ENCODE peak calls at places on chromosomes 7 and 10, in six cellular contexts. One of them, this sample, is unnamed.

GRCh38 chr7:12389089-12389700 is 14.5 kb downstream of the VWDE start:
- DNase-seq in HCT116: peak
- DNase-seq in EH: peak
- DNase-seq in mucosa of gallbladder: peak
- DNase-seq in aorta: no peak
- DNase-seq in H7: peak
- DNase-seq in this sample: peak

GRCh38 chr10:5890519-5890878 is 456 bp downstream of the FBH1 start:
- DNase-seq in HCT116: no peak
- DNase-seq in EH: peak
- DNase-seq in mucosa of gallbladder: no peak
- DNase-seq in aorta: peak
- DNase-seq in H7: no peak
- DNase-seq in this sample: peak

GRCh38 chr7:28292826-28293528 is 112.4 kb upstream of the JAZF1 start:
- DNase-seq in HCT116: no peak
- DNase-seq in EH: no peak
- DNase-seq in mucosa of gallbladder: no peak
- DNase-seq in aorta: no peak
- DNase-seq in H7: no peak
- DNase-seq in this sample: no peak

GRCh38 chr10:95360122-95360715 is 69.4 kb upstream of the PDLIM1 start:
- DNase-seq in HCT116: no peak
- DNase-seq in EH: peak
- DNase-seq in mucosa of gallbladder: no peak
- DNase-seq in aorta: no peak
- DNase-seq in H7: peak
- DNase-seq in this sample: peak

GRCh38 chr10:59176241-59177030 is at the start of gene PHYHIPL:
- DNase-seq in HCT116: no peak
- DNase-seq in EH: no peak
- DNase-seq in mucosa of gallbladder: no peak
- DNase-seq in aorta: peak
- DNase-seq in H7: peak
- DNase-seq in this sample: no peak

GRCh38 chr10:128095023-128095752 is 31.0 kb downstream of the MKI67 start:
- DNase-seq in HCT116: peak
- DNase-seq in EH: no peak
- DNase-seq in mucosa of gallbladder: no peak
- DNase-seq in aorta: no peak
- DNase-seq in H7: peak
- DNase-seq in this sample: no peak

GRCh38 chr10:92972066-92972870 is 88.3 kb upstream of the CYP26C1 start:
- DNase-seq in HCT116: peak
- DNase-seq in EH: peak
- DNase-seq in mucosa of gallbladder: no peak
- DNase-seq in aorta: no peak
- DNase-seq in H7: no peak
- DNase-seq in this sample: peak

GRCh38 chr10:15068802-15069201 is 19.8 kb downstream of the ACBD7 start:
- DNase-seq in HCT116: no peak
- DNase-seq in EH: peak
- DNase-seq in mucosa of gallbladder: no peak
- DNase-seq in aorta: no peak
- DNase-seq in H7: no peak
- DNase-seq in this sample: peak

GRCh38 chr7:36600869-36601530 is 123.3 kb downstream of the AOAH start:
- DNase-seq in HCT116: no peak
- DNase-seq in EH: peak
- DNase-seq in mucosa of gallbladder: no peak
- DNase-seq in aorta: no peak
- DNase-seq in H7: no peak
- DNase-seq in this sample: peak

GRCh38 chr10:112303528-112303927 is 20.3 kb downstream of the TECTB start:
- DNase-seq in HCT116: no peak
- DNase-seq in EH: peak
- DNase-seq in mucosa of gallbladder: no peak
- DNase-seq in aorta: no peak
- DNase-seq in H7: no peak
- DNase-seq in this sample: no peak

GRCh38 chr7:43868681-43869017 is 668 bp downstream of the MRPS24 start:
- DNase-seq in HCT116: no peak
- DNase-seq in EH: no peak
- DNase-seq in mucosa of gallbladder: no peak
- DNase-seq in aorta: no peak
- DNase-seq in H7: no peak
- DNase-seq in this sample: no peak

GRCh38 chr10:14050598-14050997 is 280.1 kb downstream of the FRMD4A start:
- DNase-seq in HCT116: no peak
- DNase-seq in EH: no peak
- DNase-seq in mucosa of gallbladder: no peak
- DNase-seq in aorta: no peak
- DNase-seq in H7: no peak
- DNase-seq in this sample: no peak

GRCh38 chr10:5484205-5484604 is 15.2 kb downstream of the CALML5 start:
- DNase-seq in HCT116: no peak
- DNase-seq in EH: peak
- DNase-seq in mucosa of gallbladder: no peak
- DNase-seq in aorta: no peak
- DNase-seq in H7: no peak
- DNase-seq in this sample: peak

GRCh38 chr10:103145860-103146466 is 47.1 kb downstream of the NT5C2 start:
- DNase-seq in HCT116: peak
- DNase-seq in EH: peak
- DNase-seq in mucosa of gallbladder: peak
- DNase-seq in aorta: peak
- DNase-seq in H7: no peak
- DNase-seq in this sample: peak

GRCh38 chr7:129426482-129426881 is 7.8 kb upstream of the STRIP2 start:
- DNase-seq in HCT116: no peak
- DNase-seq in EH: no peak
- DNase-seq in mucosa of gallbladder: no peak
- DNase-seq in aorta: no peak
- DNase-seq in H7: no peak
- DNase-seq in this sample: no peak

GRCh38 chr10:52740913-52741675 is 31.5 kb downstream of the MBL2 start:
- DNase-seq in HCT116: peak
- DNase-seq in EH: peak
- DNase-seq in mucosa of gallbladder: peak
- DNase-seq in aorta: no peak
- DNase-seq in H7: peak
- DNase-seq in this sample: peak

GRCh38 chr7:133233142-133233541 is 19.7 kb upstream of the EXOC4 start:
- DNase-seq in HCT116: no peak
- DNase-seq in EH: no peak
- DNase-seq in mucosa of gallbladder: no peak
- DNase-seq in aorta: no peak
- DNase-seq in H7: no peak
- DNase-seq in this sample: no peak

GRCh38 chr7:140512317-140513000 is 33.2 kb upstream of the MKRN1 start:
- DNase-seq in HCT116: peak
- DNase-seq in EH: no peak
- DNase-seq in mucosa of gallbladder: peak
- DNase-seq in aorta: no peak
- DNase-seq in H7: no peak
- DNase-seq in this sample: peak

GRCh38 chr10:95247200-95247880 is 43.5 kb downstream of the PDLIM1 start:
- DNase-seq in HCT116: no peak
- DNase-seq in EH: peak
- DNase-seq in mucosa of gallbladder: no peak
- DNase-seq in aorta: no peak
- DNase-seq in H7: no peak
- DNase-seq in this sample: peak

GRCh38 chr10:127345231-127345965 is 149.0 kb upstream of the INSYN2A start:
- DNase-seq in HCT116: no peak
- DNase-seq in EH: no peak
- DNase-seq in mucosa of gallbladder: no peak
- DNase-seq in aorta: no peak
- DNase-seq in H7: no peak
- DNase-seq in this sample: no peak

GRCh38 chr7:5602734-5603133 is 178.7 kb downstream of the RNF216 start:
- DNase-seq in HCT116: no peak
- DNase-seq in EH: no peak
- DNase-seq in mucosa of gallbladder: no peak
- DNase-seq in aorta: no peak
- DNase-seq in H7: no peak
- DNase-seq in this sample: no peak

GRCh38 chr10:27713906-27714305 is 31.7 kb downstream of the MKX start:
- DNase-seq in HCT116: no peak
- DNase-seq in EH: peak
- DNase-seq in mucosa of gallbladder: no peak
- DNase-seq in aorta: no peak
- DNase-seq in H7: no peak
- DNase-seq in this sample: peak

GRCh38 chr7:48321319-48322010 is 150.2 kb downstream of the ABCA13 start:
- DNase-seq in HCT116: no peak
- DNase-seq in EH: no peak
- DNase-seq in mucosa of gallbladder: no peak
- DNase-seq in aorta: no peak
- DNase-seq in H7: no peak
- DNase-seq in this sample: no peak

GRCh38 chr7:2518737-2519118 is 846 bp upstream of the LFNG start:
- DNase-seq in HCT116: no peak
- DNase-seq in EH: no peak
- DNase-seq in mucosa of gallbladder: no peak
- DNase-seq in aorta: no peak
- DNase-seq in H7: peak
- DNase-seq in this sample: peak

GRCh38 chr7:22329816-22330524 is 27.0 kb downstream of the RAPGEF5 start:
- DNase-seq in HCT116: no peak
- DNase-seq in EH: no peak
- DNase-seq in mucosa of gallbladder: no peak
- DNase-seq in aorta: no peak
- DNase-seq in H7: no peak
- DNase-seq in this sample: no peak

GRCh38 chr7:73892003-73892975 is 31.3 kb downstream of the TMEM270 start:
- DNase-seq in HCT116: no peak
- DNase-seq in EH: peak
- DNase-seq in mucosa of gallbladder: no peak
- DNase-seq in aorta: no peak
- DNase-seq in H7: no peak
- DNase-seq in this sample: peak

GRCh38 chr7:77553123-77553522 is 16.0 kb downstream of the PTPN12 start:
- DNase-seq in HCT116: no peak
- DNase-seq in EH: no peak
- DNase-seq in mucosa of gallbladder: no peak
- DNase-seq in aorta: no peak
- DNase-seq in H7: no peak
- DNase-seq in this sample: no peak

GRCh38 chr7:130009848-130010688 is 41.1 kb downstream of the ZC3HC1 start:
- DNase-seq in HCT116: peak
- DNase-seq in EH: peak
- DNase-seq in mucosa of gallbladder: no peak
- DNase-seq in aorta: peak
- DNase-seq in H7: no peak
- DNase-seq in this sample: peak

This sample was measured in RPMI7951.